ENCODE peak calls at places on chromosomes 3 and 15, in nine cellular contexts. V is BE2C, J is lung, H is adrenal gland, O is astrocyte of the cerebellum, C is right atrium auricular region, X is kidney, B is natural killer cell, M is H9. D is an unnamed sample.

GRCh38 chr15:88400591-88400990 is 66.6 kb downstream of the MRPL46 start:
- DNase-seq in H (no peak), V (no peak), C (no peak), M (no peak), B (no peak), O (no peak), J (no peak), X (no peak), D (no peak)

GRCh38 chr3:123371859-123372767 is 76.8 kb downstream of the ADCY5 start:
- DNase-seq in C (no peak), X (peak), V (no peak), M (no peak), H (no peak), J (no peak), B (no peak), O (no peak), D (no peak)

GRCh38 chr3:116770815-116771450 is 61.4 kb downstream of the TUSC7 start:
- DNase-seq in X (no peak), M (peak), H (peak), C (peak), J (peak), O (peak), V (peak), B (no peak), D (peak)

GRCh38 chr15:45616901-45617323 is 17.9 kb upstream of the SQOR start:
- DNase-seq in H (no peak), V (no peak), X (no peak), C (no peak), M (peak), B (no peak), J (no peak), O (no peak), D (no peak)

GRCh38 chr3:135514064-135514455 is 451.5 kb upstream of the PPP2R3A start:
- DNase-seq in M (no peak), C (no peak), X (no peak), B (no peak), H (no peak), V (no peak), J (no peak), O (no peak), D (no peak)

GRCh38 chr3:132180337-132180791 is 136.8 kb upstream of the ACP3 start:
- DNase-seq in M (peak), V (peak), C (no peak), O (peak), H (no peak), J (no peak), B (no peak), X (no peak), D (peak)

GRCh38 chr3:194598771-194599557 is 34.3 kb downstream of the TMEM44 start:
- DNase-seq in C (no peak), M (no peak), J (no peak), V (peak), O (peak), X (peak), H (no peak), B (no peak), D (no peak)

GRCh38 chr3:45553469-45553974 is 41.0 kb upstream of the LIMD1 start:
- DNase-seq in C (no peak), J (no peak), H (peak), M (no peak), V (peak), B (no peak), X (no peak), O (no peak), D (no peak)

GRCh38 chr15:69679623-69680228 is 227.1 kb downstream of the RPLP1 start:
- DNase-seq in O (no peak), X (no peak), B (no peak), V (no peak), C (no peak), M (no peak), H (no peak), J (no peak), D (no peak)

GRCh38 chr15:33309602-33310276 is 1.0 kb upstream of the RYR3 start:
- DNase-seq in M (peak), C (no peak), B (no peak), X (peak), H (peak), O (no peak), J (no peak), V (peak), D (no peak)

GRCh38 chr3:73868688-73869315 is 244.1 kb upstream of the PDZRN3 start:
- DNase-seq in V (peak), H (peak), X (no peak), M (no peak), O (peak), J (no peak), B (no peak), C (no peak), D (peak)

GRCh38 chr3:196661400-196661799 is 21.9 kb downstream of the NRROS start:
- DNase-seq in V (peak), C (no peak), B (no peak), J (no peak), O (no peak), H (no peak), X (peak), M (no peak), D (no peak)

GRCh38 chr15:63173116-63173470 is 15.8 kb upstream of the RPS27L start:
- DNase-seq in V (no peak), O (no peak), H (no peak), C (no peak), B (no peak), M (no peak), J (no peak), X (no peak), D (no peak)

GRCh38 chr3:187520027-187520945 is 149.9 kb downstream of the SST start:
- DNase-seq in X (no peak), M (no peak), J (no peak), O (peak), H (peak), B (no peak), V (no peak), C (no peak), D (no peak)

GRCh38 chr3:36444909-36445308 is 64.6 kb downstream of the STAC start:
- DNase-seq in M (no peak), V (no peak), J (no peak), H (no peak), C (no peak), B (no peak), X (no peak), O (no peak), D (no peak)

GRCh38 chr3:45509038-45509767 is 85.3 kb upstream of the LIMD1 start:
- DNase-seq in H (peak), M (peak), B (no peak), O (peak), C (no peak), J (no peak), X (no peak), V (no peak), D (peak)

GRCh38 chr3:42880601-42881451 is 5.1 kb upstream of the CYP8B1 start:
- DNase-seq in V (peak), O (peak), X (peak), C (peak), B (peak), J (peak), H (peak), M (peak), D (peak)

GRCh38 chr3:126959921-126960603 is 22.9 kb upstream of the PLXNA1 start:
- DNase-seq in X (no peak), V (peak), O (peak), M (peak), C (no peak), H (no peak), J (no peak), B (no peak), D (peak)

GRCh38 chr3:50924638-50925037 is 249.9 kb downstream of the DOCK3 start:
- DNase-seq in B (no peak), H (no peak), O (no peak), V (no peak), C (no peak), X (no peak), M (no peak), J (no peak), D (no peak)

GRCh38 chr3:187709155-187709554 is 6.8 kb upstream of the RTP2 start:
- DNase-seq in M (peak), O (no peak), V (peak), B (no peak), C (no peak), J (no peak), H (no peak), X (no peak), D (no peak)

GRCh38 chr15:76197703-76198455 is 113.4 kb downstream of the ETFA start:
- DNase-seq in M (no peak), V (no peak), H (no peak), J (no peak), O (no peak), X (peak), C (no peak), B (no peak), D (no peak)

GRCh38 chr3:178522200-178523052 is 13.8 kb upstream of the KCNMB2 start:
- DNase-seq in J (no peak), M (no peak), C (no peak), V (no peak), B (no peak), H (no peak), O (no peak), X (no peak), D (no peak)

GRCh38 chr3:196093271-196094111 is 11.6 kb upstream of the TFRC start:
- DNase-seq in B (no peak), V (no peak), O (no peak), J (no peak), M (no peak), X (no peak), C (peak), H (no peak), D (no peak)

GRCh38 chr3:152176998-152177397 is 91.7 kb upstream of the MBNL1 start:
- DNase-seq in M (no peak), C (no peak), B (no peak), O (no peak), J (no peak), H (no peak), X (no peak), V (no peak), D (no peak)

DNA sequence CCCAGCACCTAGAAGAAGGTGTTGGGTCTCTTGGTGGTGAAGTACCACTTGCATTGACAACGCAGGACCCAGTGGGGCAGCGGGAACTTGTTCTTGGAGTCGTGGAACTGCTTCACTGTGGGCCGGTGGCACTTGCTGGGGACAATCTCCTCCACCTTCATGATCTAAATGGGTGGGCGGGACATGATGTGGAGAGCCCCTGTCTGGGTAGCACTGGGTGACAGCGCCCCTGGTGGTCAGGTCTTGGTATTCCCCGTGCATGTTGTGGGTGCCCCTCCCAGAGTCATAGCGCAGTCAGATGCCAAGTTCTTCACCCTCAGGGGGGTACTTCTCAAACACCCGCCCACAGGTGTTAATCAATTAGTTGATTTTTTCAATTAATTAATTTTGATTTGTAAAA is 60.2 kb downstream of the AGBL1 start:
- DNase-seq in B (no peak), M (peak), C (no peak), H (no peak), J (no peak), X (no peak), V (peak), O (no peak), D (no peak)
- TF ChIP-seq CTCF in B (no peak), M (peak), C (no peak), H (no peak), J (no peak), X (no peak), V (peak), O (no peak), D (no peak)

GRCh38 chr3:9786825-9787654 is 5.2 kb downstream of the TADA3 start:
- DNase-seq in H (no peak), C (no peak), X (no peak), J (no peak), B (no peak), V (no peak), O (no peak), M (no peak), D (no peak)
- TF ChIP-seq CTCF in H (peak), C (no peak), X (no peak), J (no peak), B (no peak), V (peak), O (peak), M (peak), D (peak)

GRCh38 chr3:1987983-1988382 is 110.7 kb upstream of the CNTN4 start:
- DNase-seq in M (no peak), H (peak), X (no peak), J (no peak), B (no peak), O (no peak), C (no peak), V (no peak), D (no peak)
- TF ChIP-seq CTCF in M (peak), H (peak), X (peak), J (no peak), B (no peak), O (peak), C (no peak), V (peak), D (no peak)

GRCh38 chr3:107644631-107645030 is 121.9 kb downstream of the BBX start:
- DNase-seq in C (no peak), M (no peak), B (no peak), J (no peak), O (no peak), X (no peak), V (no peak), H (no peak), D (no peak)

GRCh38 chr3:107641572-107642307 is 119.0 kb downstream of the BBX start:
- DNase-seq in V (no peak), C (no peak), J (no peak), O (no peak), H (no peak), B (no peak), X (no peak), M (no peak), D (peak)

GRCh38 chr3:107637416-107638182 is 114.8 kb downstream of the BBX start:
- DNase-seq in B (no peak), V (no peak), O (no peak), C (no peak), H (no peak), J (no peak), M (no peak), X (no peak), D (no peak)

GRCh38 chr3:107643038-107643883 is 120.5 kb downstream of the BBX start:
- DNase-seq in V (no peak), H (no peak), J (no peak), O (no peak), C (no peak), B (no peak), M (no peak), X (no peak), D (no peak)
- TF ChIP-seq CTCF in V (peak), H (peak), J (no peak), O (peak), C (no peak), B (no peak), M (peak), X (peak), D (no peak)

GRCh38 chr15:58775402-58775801 is 4.3 kb downstream of the MINDY2 start:
- DNase-seq in M (no peak), V (no peak), B (no peak), H (no peak), J (no peak), C (no peak), X (no peak), O (no peak), D (no peak)
- TF ChIP-seq CTCF in M (no peak), V (no peak), B (no peak), H (no peak), J (no peak), C (no peak), X (no peak), O (no peak), D (no peak)

GRCh38 chr3:31880020-31880419 is 101.0 kb downstream of the OSBPL10 start:
- DNase-seq in B (no peak), O (no peak), X (no peak), J (peak), C (no peak), V (no peak), M (no peak), H (peak), D (no peak)
- TF ChIP-seq CTCF in B (no peak), O (no peak), X (peak), J (no peak), C (no peak), V (no peak), M (no peak), H (no peak), D (no peak)

DNA sequence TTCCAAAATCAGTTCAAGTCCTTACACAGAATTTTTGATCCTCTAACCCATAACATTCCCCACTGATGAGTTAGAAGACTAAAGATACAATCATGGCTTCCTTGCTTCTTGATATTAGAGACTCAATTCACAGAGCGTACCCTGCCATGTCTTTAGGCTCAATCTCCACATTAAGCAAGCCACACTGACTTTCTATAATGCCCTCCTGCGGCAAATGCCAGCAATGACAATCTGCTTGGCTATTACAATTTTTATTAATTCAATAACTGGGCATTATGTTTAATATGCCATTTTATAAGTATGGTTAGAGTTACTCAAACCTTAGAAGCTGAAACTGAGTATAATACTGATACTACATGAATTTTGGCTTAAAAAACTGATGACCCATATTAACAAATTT is 479.7 kb upstream of the NR2F2 start:
- DNase-seq in J (no peak), X (no peak), B (no peak), M (no peak), O (no peak), C (no peak), V (no peak), H (no peak), D (no peak)
- TF ChIP-seq CTCF in J (no peak), X (no peak), B (no peak), M (peak), O (no peak), C (no peak), V (peak), H (no peak), D (no peak)

DNA sequence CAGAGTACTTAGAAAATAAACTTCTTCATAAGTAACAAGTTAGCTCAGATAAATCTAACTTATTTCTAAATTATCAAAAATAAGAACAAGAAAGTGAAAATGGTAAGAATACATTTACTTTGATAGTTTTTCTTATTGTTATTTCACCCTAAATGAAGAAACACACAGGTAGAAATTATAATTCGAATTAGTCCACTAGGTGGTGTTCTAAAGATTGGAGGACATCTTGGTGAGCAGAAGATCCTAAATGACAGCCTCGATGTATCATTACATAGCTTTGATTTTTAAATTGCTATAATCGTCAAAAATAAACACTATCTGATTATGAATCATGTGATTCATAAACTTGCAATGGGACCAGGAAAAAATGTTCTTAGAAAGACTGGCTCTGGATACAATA is 280.8 kb upstream of the UBE2E2 start:
- DNase-seq in B (no peak), O (no peak), M (no peak), V (no peak), J (no peak), H (no peak), X (no peak), C (no peak), D (no peak)
- TF ChIP-seq CTCF in B (no peak), O (peak), M (peak), V (no peak), J (no peak), H (peak), X (peak), C (no peak), D (peak)

D was measured in AG09319.